ENCODE peak calls at places on chromosomes 13 and 19, in five cellular contexts. C is hepatic stellate cell; H is effector CD4-positive, alpha-beta T cell; F is ovary; J is stomach. O is an unnamed sample.

GRCh38 chr19:44582581-44583265 is 30.6 kb upstream of the IGSF23 start:
- DNase-seq in J (no peak), C (peak; percentile 52), H (no peak), F (no peak), O (peak; percentile 55)

GRCh38 chr19:49951806-49952474 is 9.0 kb downstream of the SIGLEC11 start:
- DNase-seq in C (no peak), F (no peak), H (no peak), J (no peak), O (no peak)

GRCh38 chr13:76759877-76760276 is 126.3 kb downstream of the KCTD12 start:
- DNase-seq in C (no peak), H (no peak), J (no peak), F (no peak), O (no peak)

GRCh38 chr13:113846639-113847318 is 17.1 kb downstream of the GAS6 start:
- DNase-seq in C (no peak), H (no peak), F (peak; percentile 8), J (no peak), O (no peak)

GRCh38 chr13:113506025-113506685 is 15.6 kb upstream of the DCUN1D2 start:
- DNase-seq in F (no peak), H (no peak), C (no peak), J (no peak), O (no peak)

GRCh38 chr13:113049981-113050380 is 55.6 kb upstream of the F7 start:
- DNase-seq in F (no peak), J (no peak), C (no peak), H (no peak), O (no peak)

GRCh38 chr19:42048992-42049391 is 21.0 kb downstream of the GRIK5 start:
- DNase-seq in J (no peak), C (no peak), H (no peak), F (no peak), O (peak; percentile 32)

GRCh38 chr19:28242317-28242927 is 970.5 kb downstream of the UQCRFS1 start:
- DNase-seq in H (no peak), J (no peak), F (no peak), C (peak; percentile 52), O (peak; percentile 8)

GRCh38 chr19:29265436-29265835 is 52.5 kb upstream of the UQCRFS1 start:
- DNase-seq in H (no peak), J (no peak), F (no peak), C (no peak), O (no peak)

GRCh38 chr19:55642153-55643002 is 1.1 kb upstream of the ZNF581 start:
- DNase-seq in J (peak; percentile 39), H (no peak), C (no peak), F (peak; percentile 39), O (peak; percentile 51)

GRCh38 chr19:13154911-13155471 is 4.8 kb downstream of the IER2 start:
- DNase-seq in F (peak; percentile 75), H (peak; percentile 74), C (peak; percentile 57), J (peak; percentile 92), O (peak; percentile 92)

GRCh38 chr19:16096281-16096855 is 15.3 kb upstream of the RAB8A start:
- DNase-seq in C (no peak), H (no peak), J (no peak), F (no peak), O (no peak)

GRCh38 chr19:51689751-51690358 is 3.3 kb upstream of the SPACA6 start:
- DNase-seq in F (peak; percentile 85), J (no peak), H (no peak), C (no peak), O (peak; percentile 28)

GRCh38 chr13:68107667-68108066 is 877.5 kb upstream of the PCDH9 start:
- DNase-seq in F (no peak), C (no peak), J (no peak), H (no peak), O (no peak)

GRCh38 chr13:25961294-25961693 is 90.5 kb downstream of the SHISA2 start:
- DNase-seq in F (no peak), C (no peak), J (no peak), H (no peak), O (no peak)

GRCh38 chr13:101452519-101453485 is at the start of gene ITGBL1:
- DNase-seq in F (no peak), C (no peak), J (no peak), H (no peak), O (no peak)

GRCh38 chr13:39406688-39407087 is 196.3 kb downstream of the LHFPL6 start:
- DNase-seq in J (no peak), C (no peak), F (no peak), H (no peak), O (no peak)

GRCh38 chr13:99446242-99446641 is 55.0 kb upstream of the TM9SF2 start:
- DNase-seq in H (no peak), J (no peak), F (no peak), C (no peak), O (no peak)

GRCh38 chr13:98022210-98022609 is 68.7 kb downstream of the IPO5 start:
- DNase-seq in F (no peak), H (no peak), C (peak; percentile 16), J (no peak), O (no peak)

GRCh38 chr19:47459477-47459876 is 12.2 kb downstream of the SLC8A2 start:
- DNase-seq in C (no peak), F (no peak), J (no peak), H (no peak), O (no peak)

GRCh38 chr13:36163303-36163702 is 32.1 kb upstream of the DCLK1 start:
- DNase-seq in F (no peak), H (no peak), C (no peak), J (no peak), O (no peak)

GRCh38 chr13:34145061-34145460 is 327.1 kb downstream of the RFC3 start:
- DNase-seq in H (no peak), J (no peak), C (no peak), F (no peak), O (no peak)

GRCh38 chr19:31109626-31110025 is 239.6 kb downstream of the TSHZ3 start:
- DNase-seq in J (no peak), F (no peak), H (no peak), C (no peak), O (no peak)

GRCh38 chr19:49415102-49415809 is 8.0 kb downstream of the PTH2 start:
- DNase-seq in J (no peak), F (no peak), C (peak; percentile 44), H (no peak), O (no peak)

GRCh38 chr13:78326608-78327007 is 276.7 kb downstream of the POU4F1 start:
- DNase-seq in F (no peak), J (no peak), C (no peak), H (no peak), O (no peak)

GRCh38 chr13:34357435-34358232 is 539.7 kb downstream of the RFC3 start:
- DNase-seq in C (peak; percentile 66), J (no peak), H (no peak), F (no peak), O (no peak)

GRCh38 chr13:110027470-110028240 is 241.3 kb upstream of the IRS2 start:
- DNase-seq in C (no peak), H (no peak), F (no peak), J (no peak), O (no peak)

GRCh38 chr13:41465215-41465907 is 8.0 kb downstream of the RGCC start:
- DNase-seq in F (no peak), J (peak; percentile 52), H (peak; percentile 83), C (peak; percentile 81), O (peak; percentile 70)

GRCh38 chr13:45257638-45258338 is 56.9 kb upstream of the KCTD4 start:
- DNase-seq in H (no peak), C (peak; percentile 47), J (no peak), F (no peak), O (no peak)

GRCh38 chr13:91741925-91742324 is 343.5 kb downstream of the GPC5 start:
- DNase-seq in H (no peak), J (no peak), C (no peak), F (no peak), O (no peak)

GRCh38 chr13:63124863-63125262 is 1709.2 kb upstream of the PCDH20 start:
- DNase-seq in J (no peak), F (no peak), H (no peak), C (no peak), O (no peak)

GRCh38 chr13:113653264-113654174 is 4.5 kb downstream of the ATP4B start:
- DNase-seq in H (no peak), J (peak; percentile 24), F (peak; percentile 5), C (no peak), O (peak; percentile 3)

GRCh38 chr19:13526552-13526951 is 20.3 kb upstream of the CACNA1A start:
- DNase-seq in J (no peak), F (no peak), C (no peak), H (no peak), O (no peak)

GRCh38 chr19:7224205-7224833 is 69.9 kb downstream of the INSR start:
- DNase-seq in H (no peak), C (no peak), F (peak; percentile 74), J (peak; percentile 69), O (peak; percentile 70)

GRCh38 chr19:44722131-44723121 is 23.5 kb downstream of the CEACAM16 start:
- DNase-seq in J (no peak), H (no peak), F (no peak), C (no peak), O (no peak)

GRCh38 chr13:112889351-112890290 is 79.4 kb upstream of the MCF2L start:
- DNase-seq in H (no peak), F (no peak), J (no peak), C (no peak), O (no peak)

GRCh38 chr13:68719815-68720214 is 1387.8 kb upstream of the ATXN8OS start:
- DNase-seq in C (no peak), H (no peak), F (no peak), J (no peak), O (no peak)

GRCh38 chr19:18469245-18470107 is 31.5 kb upstream of the ISYNA1 start:
- DNase-seq in F (peak; percentile 52), H (peak; percentile 48), C (peak; percentile 71), J (peak; percentile 72), O (peak; percentile 71)

O was measured in transverse colon.